ENCODE peak calls at places on chromosome 3, in eight cellular contexts. C is EH; O is H54; P is activated naive CD4-positive, alpha-beta T cell; X is WERI-Rb-1; B is T follicular helper cell; R is A172; N is NCI-H1105. F is an unnamed sample.

GRCh38 chr3:98290916-98291315 is 8.6 kb downstream of the OR5H2 start:
- DNase-seq in R (no peak), O (no peak), X (no peak), P (no peak), B (no peak), N (no peak), C (no peak), F (no peak)

GRCh38 chr3:20352547-20353164 is 166.7 kb upstream of the SGO1 start:
- DNase-seq in B (no peak), N (no peak), P (no peak), R (no peak), C (no peak), O (no peak), X (no peak), F (no peak)

GRCh38 chr3:48402281-48402732 is 27.6 kb downstream of the PLXNB1 start:
- DNase-seq in N (no peak), X (peak; percentile 4), P (no peak), R (peak; percentile 82), O (peak; percentile 78), C (peak; percentile 94), B (no peak), F (no peak)

GRCh38 chr3:195905970-195906864 is 2.1 kb downstream of the TNK2 start:
- DNase-seq in B (no peak), C (peak; percentile 86), O (no peak), X (no peak), N (peak; percentile 74), R (peak; percentile 21), P (no peak), F (no peak)

GRCh38 chr3:99656606-99657005 is 18.2 kb downstream of the COL8A1 start:
- DNase-seq in X (no peak), C (peak; percentile 75), P (no peak), O (no peak), R (no peak), N (no peak), B (no peak), F (no peak)

GRCh38 chr3:177827517-177828249 is 630.4 kb upstream of the TBL1XR1 start:
- DNase-seq in P (no peak), C (peak; percentile 88), N (no peak), X (no peak), O (no peak), R (peak; percentile 69), B (no peak), F (no peak)

GRCh38 chr3:33430061-33430460 is 10.1 kb downstream of the UBP1 start:
- DNase-seq in B (no peak), R (no peak), C (no peak), P (no peak), O (no peak), N (no peak), X (no peak), F (no peak)

GRCh38 chr3:144128117-144128892 is 156.7 kb downstream of the DIPK2A start:
- DNase-seq in B (no peak), O (no peak), P (no peak), X (peak; percentile 62), N (peak; percentile 51), C (no peak), R (no peak), F (no peak)

GRCh38 chr3:10449436-10449835 is 56.0 kb downstream of the ATP2B2 start:
- DNase-seq in O (no peak), X (no peak), R (no peak), N (no peak), P (no peak), C (no peak), B (no peak), F (no peak)

GRCh38 chr3:143672396-143673165 is 175.7 kb downstream of the SLC9A9 start:
- DNase-seq in P (no peak), B (no peak), C (no peak), X (no peak), O (no peak), N (no peak), R (no peak), F (peak; percentile 23)

GRCh38 chr3:170603770-170604510 is 18.1 kb upstream of the SLC7A14 start:
- DNase-seq in C (peak; percentile 34), N (no peak), P (no peak), R (no peak), B (no peak), O (no peak), X (no peak), F (no peak)

GRCh38 chr3:157051625-157052024 is 108.3 kb downstream of the CCNL1 start:
- DNase-seq in N (no peak), C (no peak), R (no peak), O (no peak), P (no peak), B (no peak), X (no peak), F (no peak)

F was measured in nucleus accumbens.